ENCODE peak calls at places on chromosomes 12 and 14, in seven cellular contexts. One of them, this sample, is unnamed.

GRCh38 chr14:98103705-98104104 is 1168.3 kb downstream of the BCL11B start:
- DNase-seq in upper lobe of left lung: no peak
- DNase-seq in K562: no peak
- DNase-seq in stomach: no peak
- DNase-seq in HL-60: no peak
- DNase-seq in GM23338: no peak
- DNase-seq in Panc1: no peak
- DNase-seq in this sample: no peak

GRCh38 chr12:82040987-82041743 is 282.0 kb upstream of the PPFIA2 start:
- DNase-seq in HL-60: peak; percentile 6
- DNase-seq in GM23338: no peak
- DNase-seq in stomach: no peak
- DNase-seq in K562: no peak
- DNase-seq in Panc1: no peak
- DNase-seq in upper lobe of left lung: no peak
- DNase-seq in this sample: no peak

GRCh38 chr14:70448633-70449032 is 3.3 kb upstream of the ADAM21 start:
- DNase-seq in HL-60: no peak
- DNase-seq in GM23338: no peak
- DNase-seq in stomach: no peak
- DNase-seq in upper lobe of left lung: no peak
- DNase-seq in K562: no peak
- DNase-seq in Panc1: no peak
- DNase-seq in this sample: no peak

GRCh38 chr14:101230161-101230850 is 326.8 kb upstream of the RTL1 start:
- DNase-seq in K562: peak; percentile 39
- DNase-seq in upper lobe of left lung: no peak
- DNase-seq in stomach: no peak
- DNase-seq in Panc1: no peak
- DNase-seq in GM23338: peak; percentile 13
- DNase-seq in HL-60: no peak
- DNase-seq in this sample: no peak

GRCh38 chr12:89162704-89163261 is 189.5 kb downstream of the DUSP6 start:
- DNase-seq in HL-60: peak; percentile 96
- DNase-seq in upper lobe of left lung: no peak
- DNase-seq in stomach: peak; percentile 27
- DNase-seq in Panc1: peak; percentile 5
- DNase-seq in K562: no peak
- DNase-seq in GM23338: no peak
- DNase-seq in this sample: peak; percentile 90

GRCh38 chr12:117105902-117106301 is 6.7 kb upstream of the TESC start:
- DNase-seq in upper lobe of left lung: no peak
- DNase-seq in stomach: no peak
- DNase-seq in K562: no peak
- DNase-seq in Panc1: no peak
- DNase-seq in GM23338: no peak
- DNase-seq in HL-60: peak; percentile 74
- DNase-seq in this sample: no peak

GRCh38 chr14:93036652-93037341 is 78.9 kb downstream of the ITPK1 start:
- DNase-seq in K562: no peak
- DNase-seq in HL-60: no peak
- DNase-seq in Panc1: no peak
- DNase-seq in upper lobe of left lung: no peak
- DNase-seq in GM23338: no peak
- DNase-seq in stomach: no peak
- DNase-seq in this sample: peak; percentile 82

GRCh38 chr12:20450591-20450990 is 82.3 kb downstream of the PDE3A start:
- DNase-seq in GM23338: no peak
- DNase-seq in HL-60: no peak
- DNase-seq in Panc1: no peak
- DNase-seq in stomach: no peak
- DNase-seq in K562: no peak
- DNase-seq in upper lobe of left lung: no peak
- DNase-seq in this sample: no peak

GRCh38 chr12:69401940-69402339 is 42.4 kb downstream of the YEATS4 start:
- DNase-seq in K562: no peak
- DNase-seq in GM23338: no peak
- DNase-seq in HL-60: no peak
- DNase-seq in Panc1: no peak
- DNase-seq in stomach: no peak
- DNase-seq in upper lobe of left lung: no peak
- DNase-seq in this sample: no peak

GRCh38 chr14:102527255-102528232 is 18.0 kb upstream of the ANKRD9 start:
- DNase-seq in Panc1: no peak
- DNase-seq in GM23338: no peak
- DNase-seq in HL-60: no peak
- DNase-seq in K562: no peak
- DNase-seq in upper lobe of left lung: peak; percentile 78
- DNase-seq in stomach: peak; percentile 52
- DNase-seq in this sample: no peak

GRCh38 chr12:111446044-111446581 is 40.4 kb downstream of the SH2B3 start:
- DNase-seq in K562: no peak
- DNase-seq in upper lobe of left lung: no peak
- DNase-seq in GM23338: peak; percentile 63
- DNase-seq in stomach: peak; percentile 34
- DNase-seq in HL-60: no peak
- DNase-seq in Panc1: no peak
- DNase-seq in this sample: peak; percentile 75

GRCh38 chr12:112524676-112525425 is 106.1 kb downstream of the PTPN11 start:
- DNase-seq in upper lobe of left lung: no peak
- DNase-seq in stomach: no peak
- DNase-seq in GM23338: peak; percentile 44
- DNase-seq in HL-60: no peak
- DNase-seq in Panc1: no peak
- DNase-seq in K562: no peak
- DNase-seq in this sample: no peak

GRCh38 chr12:76219806-76220205 is 128.4 kb downstream of the BBS10 start:
- DNase-seq in GM23338: no peak
- DNase-seq in Panc1: no peak
- DNase-seq in stomach: no peak
- DNase-seq in HL-60: no peak
- DNase-seq in upper lobe of left lung: no peak
- DNase-seq in K562: no peak
- DNase-seq in this sample: no peak

GRCh38 chr12:123065666-123066457 is 85.0 kb downstream of the PITPNM2 start:
- DNase-seq in upper lobe of left lung: no peak
- DNase-seq in K562: no peak
- DNase-seq in GM23338: no peak
- DNase-seq in Panc1: no peak
- DNase-seq in HL-60: no peak
- DNase-seq in stomach: no peak
- DNase-seq in this sample: no peak

GRCh38 chr14:49849213-49849847 is 3.3 kb downstream of the NEMF start:
- DNase-seq in Panc1: no peak
- DNase-seq in HL-60: no peak
- DNase-seq in GM23338: no peak
- DNase-seq in stomach: no peak
- DNase-seq in upper lobe of left lung: no peak
- DNase-seq in K562: no peak
- DNase-seq in this sample: no peak

GRCh38 chr14:95323361-95323760 is 3.7 kb upstream of the CLMN start:
- DNase-seq in upper lobe of left lung: no peak
- DNase-seq in Panc1: no peak
- DNase-seq in K562: no peak
- DNase-seq in HL-60: no peak
- DNase-seq in stomach: no peak
- DNase-seq in GM23338: no peak
- DNase-seq in this sample: no peak

GRCh38 chr12:63894132-63894531 is 49.6 kb downstream of the SRGAP1 start:
- DNase-seq in K562: no peak
- DNase-seq in HL-60: peak; percentile 65
- DNase-seq in upper lobe of left lung: no peak
- DNase-seq in Panc1: no peak
- DNase-seq in stomach: no peak
- DNase-seq in GM23338: no peak
- DNase-seq in this sample: no peak

GRCh38 chr12:124837958-124838803 is 25.5 kb downstream of the SCARB1 start:
- DNase-seq in HL-60: no peak
- DNase-seq in Panc1: peak; percentile 41
- DNase-seq in upper lobe of left lung: no peak
- DNase-seq in K562: no peak
- DNase-seq in stomach: peak; percentile 60
- DNase-seq in GM23338: no peak
- DNase-seq in this sample: peak; percentile 95

DNA sequence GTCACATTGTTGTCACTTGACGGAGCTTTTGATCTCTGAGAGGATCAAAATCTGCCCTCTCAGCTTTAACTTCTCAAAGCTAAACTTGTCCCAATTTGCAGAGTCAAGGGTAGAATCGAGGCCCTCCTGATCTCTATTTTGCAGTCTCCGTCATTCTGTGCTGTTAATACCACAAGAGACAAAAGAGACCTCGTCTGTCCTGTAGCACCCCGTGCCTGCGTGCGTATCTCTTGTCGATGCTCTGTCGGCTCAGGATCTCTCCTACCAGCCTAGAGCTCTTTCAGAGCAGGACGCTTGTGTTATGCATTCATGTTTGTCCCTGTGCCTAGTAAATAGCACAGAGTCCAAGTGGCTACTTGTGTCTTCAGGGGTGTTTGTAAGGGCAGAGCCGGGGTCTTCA is 5.1 kb downstream of the EVL start:
- DNase-seq in Panc1: no peak
- DNase-seq in K562: no peak
- DNase-seq in upper lobe of left lung: no peak
- DNase-seq in GM23338: no peak
- DNase-seq in stomach: no peak
- DNase-seq in HL-60: no peak
- DNase-seq in this sample: no peak
- TF ChIP-seq POLR2AphosphoS5 in Panc1: no peak
- TF ChIP-seq POLR2AphosphoS5 in K562: no peak
- TF ChIP-seq POLR2AphosphoS5 in upper lobe of left lung: no peak
- TF ChIP-seq POLR2AphosphoS5 in GM23338: no peak
- TF ChIP-seq POLR2AphosphoS5 in stomach: no peak
- TF ChIP-seq POLR2AphosphoS5 in HL-60: no peak
- TF ChIP-seq POLR2AphosphoS5 in this sample: no peak

GRCh38 chr14:21248739-21249411 is 20.4 kb downstream of the HNRNPC start:
- DNase-seq in upper lobe of left lung: no peak
- DNase-seq in stomach: no peak
- DNase-seq in K562: no peak
- DNase-seq in GM23338: no peak
- DNase-seq in HL-60: no peak
- DNase-seq in Panc1: no peak
- DNase-seq in this sample: no peak
- TF ChIP-seq POLR2AphosphoS5 in upper lobe of left lung: no peak
- TF ChIP-seq POLR2AphosphoS5 in stomach: no peak
- TF ChIP-seq POLR2AphosphoS5 in K562: no peak
- TF ChIP-seq POLR2AphosphoS5 in GM23338: no peak
- TF ChIP-seq POLR2AphosphoS5 in HL-60: no peak
- TF ChIP-seq POLR2AphosphoS5 in Panc1: no peak
- TF ChIP-seq POLR2AphosphoS5 in this sample: no peak

GRCh38 chr14:67698179-67698578 is 2.6 kb upstream of the RDH11 start:
- DNase-seq in K562: no peak
- DNase-seq in GM23338: no peak
- DNase-seq in upper lobe of left lung: no peak
- DNase-seq in Panc1: no peak
- DNase-seq in HL-60: no peak
- DNase-seq in stomach: no peak
- DNase-seq in this sample: no peak

GRCh38 chr14:67704484-67705089 is 2.9 kb downstream of the RDH12 start:
- DNase-seq in upper lobe of left lung: no peak
- DNase-seq in HL-60: peak; percentile 16
- DNase-seq in stomach: no peak
- DNase-seq in GM23338: peak; percentile 85
- DNase-seq in K562: peak; percentile 20
- DNase-seq in Panc1: peak; percentile 62
- DNase-seq in this sample: no peak

GRCh38 chr14:67705211-67705610 is 3.5 kb downstream of the RDH12 start:
- DNase-seq in upper lobe of left lung: no peak
- DNase-seq in HL-60: no peak
- DNase-seq in K562: no peak
- DNase-seq in GM23338: no peak
- DNase-seq in stomach: no peak
- DNase-seq in Panc1: no peak
- DNase-seq in this sample: no peak

DNA sequence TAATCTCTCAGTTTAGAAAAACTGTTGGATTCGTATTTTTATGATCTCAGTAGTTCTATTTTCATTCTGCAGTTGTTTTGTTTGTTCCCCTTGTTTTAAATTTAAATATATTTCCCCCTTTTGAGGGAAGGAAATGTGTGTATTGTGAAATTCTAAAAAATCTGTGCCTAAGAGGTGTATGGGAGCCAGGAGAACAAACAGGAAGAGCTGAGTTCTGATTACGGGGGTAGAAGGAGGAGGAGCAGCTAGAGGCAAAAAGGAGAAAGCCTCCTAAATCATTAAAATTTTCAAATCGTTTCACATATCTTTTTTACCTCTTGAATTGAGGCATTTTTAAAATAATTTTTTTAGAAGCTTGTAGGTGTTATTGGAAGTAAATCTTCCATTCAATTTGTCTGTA is 2.3 kb downstream of the RDH12 start:
- DNase-seq in Panc1: no peak
- DNase-seq in K562: no peak
- DNase-seq in stomach: no peak
- DNase-seq in HL-60: no peak
- DNase-seq in upper lobe of left lung: no peak
- DNase-seq in GM23338: no peak
- DNase-seq in this sample: no peak
- TF ChIP-seq POLR2AphosphoS5 in Panc1: no peak
- TF ChIP-seq POLR2AphosphoS5 in K562: no peak
- TF ChIP-seq POLR2AphosphoS5 in stomach: no peak
- TF ChIP-seq POLR2AphosphoS5 in HL-60: no peak
- TF ChIP-seq POLR2AphosphoS5 in upper lobe of left lung: no peak
- TF ChIP-seq POLR2AphosphoS5 in GM23338: no peak
- TF ChIP-seq POLR2AphosphoS5 in this sample: no peak

DNA sequence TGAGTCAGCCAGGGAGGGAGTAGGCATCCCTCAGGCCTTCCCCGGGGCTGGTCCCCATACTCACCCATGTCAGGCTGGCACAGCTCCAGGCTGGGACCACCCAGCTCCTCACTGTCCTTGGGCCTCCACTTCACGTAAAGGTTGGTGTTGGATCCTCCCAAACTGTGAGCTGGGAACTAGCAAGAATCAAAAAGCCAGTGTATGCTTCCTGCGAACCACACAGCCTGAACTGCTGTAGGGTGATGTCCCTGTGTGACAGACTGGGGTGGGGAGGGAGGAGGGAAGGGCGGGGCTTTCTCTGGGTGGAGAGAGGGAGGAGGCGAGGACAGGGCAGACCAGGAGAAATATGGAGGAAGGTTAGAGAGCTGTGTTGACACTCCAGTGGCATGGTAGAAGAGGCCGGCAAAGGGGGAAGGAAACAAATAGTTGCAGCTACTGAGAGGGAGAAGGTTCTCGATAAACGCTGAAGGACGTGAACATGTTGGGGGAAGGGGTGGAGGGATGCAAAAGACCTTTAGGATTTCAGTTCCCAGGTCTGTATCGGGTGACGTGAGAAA is 6.1 kb upstream of the BAZ2A start:
- DNase-seq in upper lobe of left lung: no peak
- DNase-seq in stomach: peak; percentile 88
- DNase-seq in Panc1: peak; percentile 92
- DNase-seq in HL-60: peak; percentile 96
- DNase-seq in K562: peak; percentile 71
- DNase-seq in GM23338: peak; percentile 81
- DNase-seq in this sample: peak; percentile 96
- TF ChIP-seq POLR2AphosphoS5 in upper lobe of left lung: peak; percentile 94
- TF ChIP-seq POLR2AphosphoS5 in stomach: peak; percentile 84
- TF ChIP-seq POLR2AphosphoS5 in Panc1: no peak
- TF ChIP-seq POLR2AphosphoS5 in HL-60: no peak
- TF ChIP-seq POLR2AphosphoS5 in K562: no peak
- TF ChIP-seq POLR2AphosphoS5 in GM23338: peak; percentile 27
- TF ChIP-seq POLR2AphosphoS5 in this sample: peak; percentile 96